ENCODE peak calls at places on chromosomes 4 and X, in four cellular contexts. One of them, this sample, is unnamed.

GRCh38 chr4:67483868-67484602 is 61.3 kb downstream of the CENPC start:
- DNase-seq in OCI-LY7: no peak
- DNase-seq in uterus: no peak
- DNase-seq in IMR-90: peak; percentile 72
- DNase-seq in this sample: peak; percentile 31

GRCh38 chr4:100391913-100392312 is 125.9 kb downstream of the EMCN start:
- DNase-seq in uterus: no peak
- DNase-seq in IMR-90: peak; percentile 43
- DNase-seq in OCI-LY7: no peak
- DNase-seq in this sample: peak; percentile 62

GRCh38 chr4:147855670-147856069 is 123.8 kb downstream of the ARHGAP10 start:
- DNase-seq in uterus: no peak
- DNase-seq in OCI-LY7: no peak
- DNase-seq in IMR-90: no peak
- DNase-seq in this sample: no peak

GRCh38 chr4:26402458-26402857 is 81.6 kb downstream of the RBPJ start:
- DNase-seq in IMR-90: no peak
- DNase-seq in OCI-LY7: peak; percentile 71
- DNase-seq in uterus: no peak
- DNase-seq in this sample: no peak

GRCh38 chr4:1559896-1560650 is 124.0 kb downstream of the FAM53A start:
- DNase-seq in IMR-90: no peak
- DNase-seq in OCI-LY7: no peak
- DNase-seq in uterus: no peak
- DNase-seq in this sample: no peak

GRCh38 chr4:136301773-136302172 is 1230.5 kb downstream of the PCDH18 start:
- DNase-seq in IMR-90: no peak
- DNase-seq in OCI-LY7: no peak
- DNase-seq in uterus: no peak
- DNase-seq in this sample: no peak

GRCh38 chrX:138638996-138639395 is 72.5 kb downstream of the FGF13 start:
- DNase-seq in OCI-LY7: no peak
- DNase-seq in uterus: no peak
- DNase-seq in IMR-90: no peak
- DNase-seq in this sample: no peak

GRCh38 chrX:150084474-150085229 is 146.4 kb upstream of the EOLA2 start:
- DNase-seq in uterus: no peak
- DNase-seq in OCI-LY7: no peak
- DNase-seq in IMR-90: peak; percentile 77
- DNase-seq in this sample: peak; percentile 72

GRCh38 chr4:15691346-15692140 is 9.9 kb downstream of the FAM200B start:
- DNase-seq in OCI-LY7: no peak
- DNase-seq in IMR-90: peak; percentile 87
- DNase-seq in uterus: no peak
- DNase-seq in this sample: peak; percentile 66

DNA sequence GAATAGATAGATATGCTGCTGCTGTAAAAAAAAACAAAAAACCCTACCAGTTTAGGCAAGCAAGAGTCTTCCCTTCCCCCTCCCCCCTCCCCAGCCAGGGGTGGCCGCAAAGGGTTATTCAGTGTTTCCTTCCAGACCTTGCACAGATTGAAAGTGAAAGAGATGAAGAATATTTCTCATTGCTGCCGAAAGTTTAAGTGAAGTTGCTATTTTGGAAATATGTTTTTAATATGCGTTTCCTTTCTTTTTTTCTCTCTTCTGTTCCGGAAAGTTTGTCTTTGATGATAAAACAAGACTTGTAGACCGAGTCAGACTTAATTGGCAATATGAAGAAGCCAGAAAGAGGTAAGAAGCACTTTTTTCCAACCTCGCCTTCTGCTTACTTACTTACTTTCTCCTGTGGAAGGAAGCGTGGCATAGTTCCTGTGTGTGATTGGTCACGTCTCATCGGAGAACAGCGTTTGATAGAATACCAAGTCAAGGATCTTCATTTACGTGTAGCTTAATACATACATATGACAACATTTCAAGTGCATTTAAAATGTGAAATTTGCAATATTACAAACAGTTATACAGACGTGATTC is 58.4 kb upstream of the CLCN4 start:
- DNase-seq in OCI-LY7: peak; percentile 77
- DNase-seq in uterus: no peak
- DNase-seq in IMR-90: no peak
- DNase-seq in this sample: no peak
- H3K4me3 ChIP-seq in OCI-LY7: peak overlapping the region; percentile 70
- H3K4me3 ChIP-seq in uterus: peak overlapping the region; percentile 8
- H3K4me3 ChIP-seq in IMR-90: no peak overlapping the region
- H3K4me3 ChIP-seq in this sample: no peak overlapping the region

GRCh38 chrX:32687379-32687778 is 524.0 kb downstream of the DMD start:
- DNase-seq in OCI-LY7: no peak
- DNase-seq in IMR-90: no peak
- DNase-seq in uterus: no peak
- DNase-seq in this sample: no peak
- TF ChIP-seq CTCF in OCI-LY7: no peak
- TF ChIP-seq CTCF in IMR-90: no peak
- TF ChIP-seq CTCF in uterus: no peak
- TF ChIP-seq CTCF in this sample: no peak

DNA sequence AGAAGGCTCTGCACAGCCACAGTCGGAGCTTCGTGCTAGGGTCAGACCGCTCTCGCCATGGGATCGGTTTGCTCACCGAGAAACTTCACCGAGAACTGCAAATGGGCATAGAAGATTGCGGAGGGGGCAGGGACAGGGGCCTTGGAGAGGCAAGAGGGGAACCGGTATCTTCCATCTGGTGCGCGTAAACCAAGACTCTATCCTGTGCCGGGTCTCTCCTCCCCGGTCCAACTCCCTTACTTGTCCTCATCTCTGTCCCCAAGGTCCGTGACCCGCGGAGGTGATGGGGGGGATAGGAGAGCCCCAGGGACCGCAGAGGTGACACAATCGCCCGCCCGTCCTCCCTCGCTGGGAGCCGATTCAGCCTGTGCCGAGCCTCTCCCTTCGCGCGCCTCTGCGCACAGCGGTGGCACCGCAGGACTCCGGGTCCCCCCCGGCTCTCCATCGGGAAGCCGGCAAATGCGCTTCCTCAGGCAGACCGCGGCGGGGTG is 960 bp downstream of the SCD5 start:
- DNase-seq in uterus: peak; percentile 24
- DNase-seq in IMR-90: peak; percentile 34
- DNase-seq in OCI-LY7: no peak
- DNase-seq in this sample: no peak
- H3K4me3 ChIP-seq in uterus: peak overlapping the region; percentile 73
- H3K4me3 ChIP-seq in IMR-90: peak overlapping the region; percentile 92
- H3K4me3 ChIP-seq in OCI-LY7: no peak overlapping the region
- H3K4me3 ChIP-seq in this sample: peak overlapping the region; percentile 76

GRCh38 chrX:20740443-20740842 is 473.7 kb upstream of the RPS6KA3 start:
- DNase-seq in OCI-LY7: no peak
- DNase-seq in uterus: no peak
- DNase-seq in IMR-90: no peak
- DNase-seq in this sample: no peak
- TF ChIP-seq CTCF in OCI-LY7: no peak
- TF ChIP-seq CTCF in uterus: no peak
- TF ChIP-seq CTCF in IMR-90: no peak
- TF ChIP-seq CTCF in this sample: no peak

DNA sequence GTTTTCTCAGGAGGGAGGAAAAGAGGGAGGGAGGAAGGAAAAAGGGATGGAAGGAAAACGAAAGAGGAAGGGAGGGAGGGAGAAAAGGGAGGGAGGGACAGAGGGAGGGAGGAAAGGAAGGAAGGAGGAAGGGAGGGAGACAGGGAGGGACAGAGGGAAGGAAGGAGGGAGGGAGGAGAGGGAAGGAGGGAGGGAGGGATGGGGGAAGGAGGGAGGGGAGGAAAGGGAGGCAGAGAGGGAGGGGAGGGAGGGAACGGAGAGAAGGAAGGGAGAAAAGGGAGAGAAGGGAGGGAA is 15.4 kb downstream of the DHRSX start:
- DNase-seq in IMR-90: peak; percentile 14
- DNase-seq in uterus: no peak
- DNase-seq in OCI-LY7: no peak
- DNase-seq in this sample: peak; percentile 29
- H3K4me3 ChIP-seq in IMR-90: peak overlapping the region; percentile 8
- H3K4me3 ChIP-seq in uterus: peak overlapping the region; percentile 29
- H3K4me3 ChIP-seq in OCI-LY7: no peak overlapping the region
- H3K4me3 ChIP-seq in this sample: peak overlapping the region; percentile 30

GRCh38 chr4:41214158-41215146 is at the start of gene APBB2:
- DNase-seq in uterus: peak; percentile 95
- DNase-seq in OCI-LY7: peak; percentile 87
- DNase-seq in IMR-90: peak; percentile 97
- DNase-seq in this sample: peak; percentile 98
- TF ChIP-seq CTCF in uterus: peak; percentile 94
- TF ChIP-seq CTCF in OCI-LY7: peak; percentile 79
- TF ChIP-seq CTCF in IMR-90: peak; percentile 67
- TF ChIP-seq CTCF in this sample: peak; percentile 53

DNA sequence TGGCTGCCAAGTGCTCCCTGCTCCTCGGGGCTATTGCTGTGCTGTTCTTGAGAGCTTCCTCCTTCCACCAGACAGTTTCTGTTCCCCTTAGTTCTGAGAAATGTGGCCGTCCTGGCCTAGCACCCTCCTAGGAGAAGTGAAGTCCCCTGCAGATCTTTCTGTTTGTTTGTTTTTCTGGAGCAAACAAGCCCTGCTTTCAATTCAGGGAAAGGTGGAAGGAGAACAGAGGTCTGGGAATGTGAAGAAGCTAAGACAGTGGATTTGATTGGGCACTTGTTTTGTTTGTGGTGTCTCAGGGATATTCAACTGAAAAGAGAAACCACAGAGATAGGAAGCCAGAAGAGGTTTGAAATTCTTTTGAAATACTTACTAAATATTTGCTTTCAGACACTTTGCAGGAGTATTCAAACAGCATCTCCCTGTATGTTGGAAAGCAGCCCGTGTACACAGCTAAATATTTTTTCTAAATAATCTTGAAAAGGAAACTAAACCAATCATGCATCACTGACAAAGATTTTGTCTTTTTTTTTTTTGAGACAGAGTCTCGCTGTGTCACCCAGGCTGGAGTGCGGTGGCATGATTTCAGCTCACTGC is 36.5 kb upstream of the PPM1K start:
- DNase-seq in IMR-90: no peak
- DNase-seq in OCI-LY7: peak; percentile 89
- DNase-seq in uterus: no peak
- DNase-seq in this sample: peak; percentile 6
- H3K4me3 ChIP-seq in IMR-90: peak overlapping the region; percentile 16
- H3K4me3 ChIP-seq in OCI-LY7: peak overlapping the region; percentile 57
- H3K4me3 ChIP-seq in uterus: no peak overlapping the region
- H3K4me3 ChIP-seq in this sample: no peak overlapping the region

DNA sequence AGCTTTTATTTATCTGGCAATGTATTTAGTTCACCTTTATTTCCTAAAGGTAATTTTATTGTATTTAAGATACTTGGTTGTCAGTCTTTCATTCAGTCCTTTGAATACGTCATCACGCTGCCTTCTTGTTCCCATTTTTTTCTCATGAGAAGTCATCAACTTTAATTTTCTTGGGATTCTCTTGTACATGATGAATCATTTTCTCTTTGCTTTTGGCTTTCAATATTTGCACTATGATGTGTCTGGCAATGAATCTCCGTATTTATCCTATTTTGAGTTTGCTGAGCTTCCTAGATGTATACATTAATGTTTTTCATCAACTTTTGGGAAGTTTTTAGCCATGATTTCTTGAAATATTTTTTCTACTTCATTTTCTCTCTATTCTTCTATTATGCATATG is 28.4 kb downstream of the CLDN2 start:
- DNase-seq in OCI-LY7: no peak
- DNase-seq in uterus: no peak
- DNase-seq in IMR-90: no peak
- DNase-seq in this sample: no peak
- TF ChIP-seq CTCF in OCI-LY7: no peak
- TF ChIP-seq CTCF in uterus: no peak
- TF ChIP-seq CTCF in IMR-90: no peak
- TF ChIP-seq CTCF in this sample: no peak

This sample was measured in fibroblast of pulmonary artery.